ENCODE peak calls at places on chromosomes 5 and 9, in five cellular contexts. One of them, this sample, is unnamed.
A peak's percentile ranks its signal among the peaks of the same experiment; 100 is the strongest.

GRCh38 chr9:3857673-3858072 is 331.9 kb upstream of the RFX3 start:
- DNase-seq in body of pancreas: no peak
- DNase-seq in DMS 273 treated with DMSO at 0.1 percent for 48 hours: no peak
- DNase-seq in HT-29: no peak
- DNase-seq in activated CD4-positive, alpha-beta T cell treated with anti-CD3 and anti-CD28 coated beads for 48 hours: no peak
- DNase-seq in this sample: no peak

GRCh38 chr9:133050781-133051180 is 11.0 kb upstream of the CEL start:
- DNase-seq in body of pancreas: peak; percentile 95
- DNase-seq in activated CD4-positive, alpha-beta T cell treated with anti-CD3 and anti-CD28 coated beads for 48 hours: no peak
- DNase-seq in DMS 273 treated with DMSO at 0.1 percent for 48 hours: no peak
- DNase-seq in HT-29: peak; percentile 67
- DNase-seq in this sample: no peak

GRCh38 chr5:179796877-179797608 is 3.3 kb downstream of the LTC4S start:
- DNase-seq in DMS 273 treated with DMSO at 0.1 percent for 48 hours: no peak
- DNase-seq in HT-29: no peak
- DNase-seq in body of pancreas: no peak
- DNase-seq in activated CD4-positive, alpha-beta T cell treated with anti-CD3 and anti-CD28 coated beads for 48 hours: no peak
- DNase-seq in this sample: no peak

GRCh38 chr5:72955143-72955767 is 586 bp upstream of the FCHO2 start:
- DNase-seq in HT-29: no peak
- DNase-seq in activated CD4-positive, alpha-beta T cell treated with anti-CD3 and anti-CD28 coated beads for 48 hours: no peak
- DNase-seq in body of pancreas: peak; percentile 80
- DNase-seq in DMS 273 treated with DMSO at 0.1 percent for 48 hours: no peak
- DNase-seq in this sample: no peak

GRCh38 chr9:134314950-134315715 is 11.1 kb upstream of the RXRA start:
- DNase-seq in activated CD4-positive, alpha-beta T cell treated with anti-CD3 and anti-CD28 coated beads for 48 hours: no peak
- DNase-seq in HT-29: no peak
- DNase-seq in body of pancreas: no peak
- DNase-seq in DMS 273 treated with DMSO at 0.1 percent for 48 hours: no peak
- DNase-seq in this sample: no peak

GRCh38 chr9:136512651-136513066 is 29.8 kb upstream of the SEC16A start:
- DNase-seq in body of pancreas: no peak
- DNase-seq in HT-29: peak; percentile 22
- DNase-seq in activated CD4-positive, alpha-beta T cell treated with anti-CD3 and anti-CD28 coated beads for 48 hours: peak; percentile 52
- DNase-seq in DMS 273 treated with DMSO at 0.1 percent for 48 hours: no peak
- DNase-seq in this sample: no peak

GRCh38 chr9:135920256-135920930 is 13.0 kb upstream of the CAMSAP1 start:
- DNase-seq in HT-29: no peak
- DNase-seq in activated CD4-positive, alpha-beta T cell treated with anti-CD3 and anti-CD28 coated beads for 48 hours: no peak
- DNase-seq in DMS 273 treated with DMSO at 0.1 percent for 48 hours: no peak
- DNase-seq in body of pancreas: no peak
- DNase-seq in this sample: no peak

GRCh38 chr5:130166839-130167490 is 262.7 kb downstream of the CHSY3 start:
- DNase-seq in DMS 273 treated with DMSO at 0.1 percent for 48 hours: no peak
- DNase-seq in body of pancreas: no peak
- DNase-seq in activated CD4-positive, alpha-beta T cell treated with anti-CD3 and anti-CD28 coated beads for 48 hours: no peak
- DNase-seq in HT-29: no peak
- DNase-seq in this sample: no peak

GRCh38 chr9:21070171-21070571 is 7.6 kb downstream of the IFNB1 start:
- DNase-seq in HT-29: peak; percentile 57
- DNase-seq in DMS 273 treated with DMSO at 0.1 percent for 48 hours: peak; percentile 36
- DNase-seq in activated CD4-positive, alpha-beta T cell treated with anti-CD3 and anti-CD28 coated beads for 48 hours: no peak
- DNase-seq in body of pancreas: peak; percentile 57
- DNase-seq in this sample: no peak

GRCh38 chr9:127980056-127980705 is 608 bp downstream of the EEIG1 start:
- DNase-seq in DMS 273 treated with DMSO at 0.1 percent for 48 hours: no peak
- DNase-seq in body of pancreas: peak; percentile 73
- DNase-seq in activated CD4-positive, alpha-beta T cell treated with anti-CD3 and anti-CD28 coated beads for 48 hours: peak; percentile 53
- DNase-seq in HT-29: peak; percentile 71
- DNase-seq in this sample: no peak